ENCODE peak calls at places on chromosomes 3 and 15, in nine cellular contexts. O is IMR-90, K is transverse colon, W is heart left ventricle, Q is pancreas, C is tibial nerve, N is GM23338, H is cardiac muscle cell, M is hepatocyte. X is an unnamed sample. For H3K27me3 and H3K4me1, the result is how much of the 10 kb centered on the place peaks cover.

GRCh38 chr15:100602822-100603393 is 519 bp downstream of the ASB7 start:
- DNase-seq in O (peak), K (peak), W (no peak), Q (no peak), C (no peak), N (peak), H (peak), M (peak), X (no peak)

GRCh38 chr3:27794211-27794610 is 72.1 kb upstream of the EOMES start:
- DNase-seq in O (no peak), K (no peak), W (no peak), Q (no peak), C (no peak), N (no peak), H (no peak), M (no peak), X (no peak)

GRCh38 chr15:66842710-66843441 is 140.8 kb downstream of the SMAD6 start:
- DNase-seq in O (peak), K (peak), W (peak), Q (peak), C (peak), N (peak), H (peak), M (peak), X (peak)

GRCh38 chr3:99394831-99395733 is 243.3 kb upstream of the COL8A1 start:
- DNase-seq in O (peak), K (no peak), W (no peak), Q (no peak), C (no peak), N (no peak), H (no peak), M (no peak), X (no peak)

GRCh38 chr3:138259126-138259525 is 70.5 kb downstream of the NME9 start:
- DNase-seq in O (no peak), K (no peak), W (no peak), Q (no peak), C (no peak), N (no peak), H (no peak), M (no peak), X (no peak)

GRCh38 chr3:129954509-129954908 is 20.0 kb upstream of the TRH start:
- DNase-seq in O (no peak), K (no peak), W (no peak), Q (no peak), C (no peak), N (no peak), H (no peak), M (no peak), X (no peak)

GRCh38 chr3:176159796-176160195 is 1037.5 kb downstream of the TBL1XR1 start:
- DNase-seq in O (peak), K (no peak), W (no peak), Q (no peak), C (no peak), N (no peak), H (no peak), M (peak), X (no peak)

GRCh38 chr3:83946554-83946953 is 1012.2 kb upstream of the CADM2 start:
- DNase-seq in O (no peak), K (no peak), W (no peak), Q (no peak), C (no peak), N (peak), H (peak), M (peak), X (no peak)

GRCh38 chr3:23723930-23724329 is 81.8 kb upstream of the UBE2E1 start:
- DNase-seq in O (no peak), K (no peak), W (no peak), Q (no peak), C (no peak), N (no peak), H (no peak), M (no peak), X (no peak)

GRCh38 chr15:38796589-38796988 is 232.0 kb upstream of the RASGRP1 start:
- DNase-seq in O (no peak), K (no peak), W (no peak), Q (no peak), C (no peak), N (peak), H (no peak), M (no peak), X (no peak)

GRCh38 chr3:154480033-154480432 is 50.0 kb upstream of the GPR149 start:
- DNase-seq in O (no peak), K (no peak), W (no peak), Q (no peak), C (no peak), N (no peak), H (no peak), M (no peak), X (no peak)

GRCh38 chr3:49454457-49454856 is 15.6 kb upstream of the DAG1 start:
- DNase-seq in O (no peak), K (no peak), W (peak), Q (no peak), C (no peak), N (peak), H (peak), M (peak), X (peak)

GRCh38 chr3:152270944-152271343 is 2.2 kb downstream of the MBNL1 start:
- DNase-seq in O (no peak), K (no peak), W (no peak), Q (no peak), C (no peak), N (no peak), H (no peak), M (no peak), X (no peak)

GRCh38 chr15:82810061-82810862 is 834 bp downstream of the WHAMM start:
- DNase-seq in O (peak), K (peak), W (peak), Q (peak), C (no peak), N (peak), H (peak), M (peak), X (peak)

GRCh38 chr3:71345429-71346027 is 238.0 kb downstream of the FOXP1 start:
- DNase-seq in O (peak), K (no peak), W (no peak), Q (no peak), C (peak), N (peak), H (no peak), M (no peak), X (peak)

GRCh38 chr3:189773056-189773455 is 141.9 kb downstream of the TP63 start:
- DNase-seq in O (peak), K (no peak), W (no peak), Q (no peak), C (no peak), N (no peak), H (no peak), M (peak), X (no peak)

GRCh38 chr15:65335278-65336055 is 31.0 kb downstream of the RNU5B-1 start:
- DNase-seq in O (no peak), K (no peak), W (no peak), Q (no peak), C (no peak), N (no peak), H (no peak), M (no peak), X (no peak)
- H3K27me3 ChIP-seq in O (half or more), K (under half), W (under half), Q (under half), C (under half), N (under half), H (under half), M (under half), X (under half)

GRCh38 chr3:195540526-195540925 is 2.6 kb downstream of the PPP1R2 start:
- DNase-seq in O (no peak), K (no peak), W (no peak), Q (no peak), C (no peak), N (no peak), H (no peak), M (no peak), X (no peak)

GRCh38 chr3:195543642-195544536 is 764 bp upstream of the PPP1R2 start:
- DNase-seq in O (no peak), K (peak), W (no peak), Q (peak), C (no peak), N (peak), H (no peak), M (no peak), X (no peak)

GRCh38 chr3:195544634-195545033 is 1.5 kb upstream of the PPP1R2 start:
- DNase-seq in O (no peak), K (no peak), W (peak), Q (no peak), C (peak), N (no peak), H (no peak), M (no peak), X (peak)

GRCh38 chr3:195542261-195542660 is 864 bp downstream of the PPP1R2 start:
- DNase-seq in O (no peak), K (no peak), W (no peak), Q (no peak), C (no peak), N (no peak), H (no peak), M (no peak), X (no peak)

GRCh38 chr3:195542691-195543641 is at the start of gene PPP1R2:
- DNase-seq in O (peak), K (peak), W (peak), Q (peak), C (peak), N (peak), H (peak), M (peak), X (peak)
- H3K4me1 ChIP-seq in O (under half), K (under half), W (under half), Q (under half), C (under half), N (under half), H (under half), M (under half), X (under half)

DNA sequence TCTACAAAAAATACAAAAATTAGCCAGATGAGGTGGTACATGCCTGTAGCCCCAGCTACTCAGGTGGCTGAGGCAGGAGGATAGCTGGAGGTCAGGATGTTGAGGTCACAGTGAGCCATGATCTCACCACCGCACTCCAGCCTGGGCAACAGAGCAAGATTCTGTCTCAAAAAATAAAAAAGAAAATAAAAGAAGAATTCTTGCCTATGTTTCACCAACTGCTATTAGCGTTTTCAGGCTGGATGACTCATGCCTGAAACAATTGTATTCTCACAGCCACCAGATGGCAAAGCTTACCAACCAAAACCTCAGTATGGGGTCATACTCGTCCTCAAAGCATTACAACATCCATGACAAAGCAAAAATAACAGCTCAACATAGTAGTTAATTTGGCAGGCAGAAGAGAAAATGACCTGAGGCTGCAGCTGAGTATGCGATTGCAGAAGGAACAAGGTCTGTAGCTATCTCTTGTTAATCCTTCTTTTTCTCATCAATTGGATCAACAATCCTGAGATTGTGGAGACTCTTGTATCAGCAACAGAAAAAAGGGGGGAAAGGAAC is 52.2 kb downstream of the TP53BP1 start:
- DNase-seq in O (peak), K (peak), W (peak), Q (no peak), C (peak), N (peak), H (no peak), M (peak), X (peak)
- TF ChIP-seq CTCF in O (peak), K (peak), W (peak), Q (no peak), C (peak), N (no peak), H (peak), M (peak), X (peak)

DNA sequence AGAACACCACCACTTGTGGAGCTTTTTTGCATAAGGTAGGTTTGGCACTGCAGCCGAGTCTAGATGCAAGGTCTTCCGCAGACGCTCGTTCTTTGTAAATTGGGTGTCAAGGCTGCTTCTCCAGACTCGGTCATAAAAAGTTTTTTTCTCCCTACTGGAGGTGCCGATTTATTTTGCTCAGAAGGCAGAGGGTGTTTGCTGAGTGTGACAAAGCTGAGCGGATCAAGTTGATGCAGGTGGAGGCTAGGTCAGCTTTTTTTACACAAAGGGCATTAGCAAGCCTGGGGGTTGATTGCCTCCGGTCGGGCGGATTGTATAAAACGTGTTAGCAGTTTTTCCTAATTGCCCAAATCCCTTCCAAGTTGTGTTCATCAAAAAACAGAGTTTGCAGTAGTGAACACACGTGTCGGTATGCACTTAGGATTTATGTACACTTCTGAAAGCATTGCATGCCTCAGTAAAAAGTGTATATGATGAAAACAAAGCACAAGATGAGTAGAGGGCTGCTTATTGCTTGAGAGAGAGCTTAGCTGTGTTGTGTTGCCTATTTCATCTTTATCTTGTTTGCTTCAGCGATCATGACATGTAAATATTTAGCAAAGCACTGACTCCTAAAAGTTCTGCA is 2.6 kb downstream of the GPR160 start:
- DNase-seq in O (no peak), K (no peak), W (no peak), Q (no peak), C (no peak), N (peak), H (no peak), M (no peak), X (no peak)
- H3K27me3 ChIP-seq in O (under half), K (under half), W (under half), Q (under half), C (under half), N (under half), H (under half), M (under half), X (under half)

DNA sequence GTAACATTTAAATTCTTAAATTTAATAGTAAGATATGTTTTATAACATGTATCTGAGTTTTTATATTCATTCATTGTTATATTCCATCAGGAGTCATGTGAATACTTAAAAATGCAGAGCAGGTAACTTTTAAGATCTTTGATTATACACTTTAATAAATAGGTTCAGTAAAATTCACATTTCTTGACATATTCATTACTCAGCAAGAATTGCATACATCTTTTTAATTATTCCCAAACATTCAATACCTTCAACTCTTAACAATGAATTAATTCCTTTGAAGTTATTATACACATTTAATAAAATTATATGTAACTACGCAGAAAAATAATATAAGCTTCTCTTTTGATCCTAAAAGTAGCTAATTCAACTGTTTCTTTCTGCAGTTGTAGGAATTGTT is 105.4 kb downstream of the CNTN4 start:
- DNase-seq in O (no peak), K (no peak), W (no peak), Q (no peak), C (no peak), N (no peak), H (no peak), M (no peak), X (no peak)
- H3K4me1 ChIP-seq in O (under half), K (under half), W (under half), Q (under half), C (under half), N (under half), H (under half), M (under half), X (under half)

DNA sequence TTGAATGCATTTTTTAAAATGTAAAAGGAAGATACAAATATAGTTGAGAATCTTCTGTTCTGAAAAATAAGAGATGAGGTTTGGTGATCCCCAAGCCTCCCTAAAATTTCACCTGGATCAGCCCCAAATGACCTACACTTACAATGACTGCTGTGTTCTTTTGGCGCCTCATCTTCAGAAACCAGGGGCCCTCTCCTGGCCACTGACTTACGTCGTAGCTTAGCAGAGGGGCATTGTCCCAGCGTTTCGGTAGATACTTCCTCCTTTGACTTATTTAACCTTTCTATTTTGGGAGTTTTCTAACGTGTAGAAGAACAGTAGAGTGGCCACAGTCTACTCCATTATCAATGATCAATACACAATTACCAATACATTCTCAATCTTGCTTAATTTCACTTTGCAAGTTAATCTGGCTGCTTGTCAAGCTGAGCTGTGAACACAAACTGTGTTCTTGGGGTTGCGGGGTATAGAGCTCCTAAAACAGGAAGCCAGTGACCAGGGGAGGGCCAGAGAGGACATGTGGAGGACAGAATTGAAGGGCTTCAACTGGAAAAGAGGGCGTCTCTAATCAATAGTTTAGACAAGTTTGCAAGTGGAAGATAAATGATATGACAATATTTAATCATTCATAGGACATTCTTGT is 419.4 kb downstream of the LPP start:
- DNase-seq in O (no peak), K (no peak), W (no peak), Q (no peak), C (no peak), N (peak), H (no peak), M (no peak), X (no peak)
- TF ChIP-seq CTCF in O (no peak), K (no peak), W (no peak), Q (no peak), C (no peak), N (no peak), H (no peak), M (no peak), X (no peak)

DNA sequence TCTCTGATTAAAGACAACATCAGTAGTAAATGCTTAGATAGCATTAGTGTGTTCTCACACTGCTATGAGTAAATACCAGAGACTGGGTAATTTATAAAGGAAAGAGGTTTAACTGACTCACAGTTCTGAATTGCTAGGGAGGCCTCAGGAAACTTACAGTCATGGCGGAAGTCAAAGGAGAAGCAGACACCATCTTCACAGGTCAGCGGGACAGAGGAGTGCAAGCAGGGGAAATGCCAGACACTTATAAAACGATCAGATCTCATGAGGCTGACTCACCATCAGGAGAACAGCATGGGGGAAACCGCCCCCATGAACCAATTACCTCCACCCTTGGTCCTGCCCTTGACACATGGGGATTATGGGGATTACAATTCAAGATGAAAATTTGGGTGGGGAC is 381.5 kb upstream of the DPPA4 start:
- DNase-seq in O (no peak), K (no peak), W (no peak), Q (no peak), C (no peak), N (no peak), H (no peak), M (no peak), X (no peak)
- H3K27me3 ChIP-seq in O (under half), K (under half), W (under half), Q (under half), C (under half), N (under half), H (under half), M (under half), X (under half)

GRCh38 chr15:29849716-29850115 is 27.4 kb upstream of the TJP1 start:
- DNase-seq in O (no peak), K (no peak), W (no peak), Q (no peak), C (no peak), N (no peak), H (no peak), M (no peak), X (no peak)

GRCh38 chr15:29853211-29853987 is 31.1 kb upstream of the TJP1 start:
- DNase-seq in O (no peak), K (no peak), W (no peak), Q (no peak), C (no peak), N (no peak), H (no peak), M (no peak), X (no peak)

GRCh38 chr15:29854413-29854812 is 32.1 kb upstream of the TJP1 start:
- DNase-seq in O (no peak), K (no peak), W (no peak), Q (no peak), C (no peak), N (no peak), H (no peak), M (no peak), X (no peak)

GRCh38 chr15:29849218-29849617 is 26.9 kb upstream of the TJP1 start:
- DNase-seq in O (peak), K (no peak), W (no peak), Q (no peak), C (no peak), N (no peak), H (no peak), M (no peak), X (no peak)

GRCh38 chr15:29852201-29852600 is 29.9 kb upstream of the TJP1 start:
- DNase-seq in O (no peak), K (no peak), W (no peak), Q (no peak), C (no peak), N (no peak), H (no peak), M (no peak), X (no peak)
- H3K4me1 ChIP-seq in O (under half), K (under half), W (under half), Q (under half), C (under half), N (under half), H (under half), M (under half), X (under half)

GRCh38 chr15:79310985-79311900 is at the start of gene TMED3:
- DNase-seq in O (peak), K (peak), W (peak), Q (peak), C (peak), N (peak), H (peak), M (peak), X (peak)
- TF ChIP-seq CTCF in O (peak), K (no peak), W (no peak), Q (no peak), C (no peak), N (no peak), H (no peak), M (peak), X (no peak)

GRCh38 chr15:96162322-96162721 is 168.2 kb upstream of the NR2F2 start:
- DNase-seq in O (no peak), K (no peak), W (no peak), Q (peak), C (no peak), N (no peak), H (no peak), M (peak), X (no peak)
- H3K27me3 ChIP-seq in O (under half), K (under half), W (under half), Q (under half), C (under half), N (under half), H (under half), M (under half), X (under half)

X was measured in thyroid gland.